ENCODE peak calls at places on chromosomes 4 and X, in six cellular contexts. L, S, B, A, O and N are unnamed samples.

GRCh38 chrX:150625107-150625506 is 56.7 kb downstream of the MTM1 start:
- DNase-seq in O (no peak), S (no peak), L (no peak), B (no peak), A (no peak), N (no peak)

GRCh38 chr4:108155373-108155772 is 13.4 kb downstream of the LEF1 start:
- DNase-seq in L (peak), A (no peak), B (peak), O (no peak), S (no peak), N (no peak)

GRCh38 chrX:7347465-7347864 is 199.5 kb upstream of the PUDP start:
- DNase-seq in L (no peak), B (no peak), A (no peak), S (no peak), O (no peak), N (no peak)

GRCh38 chrX:13110427-13111324 is 66.3 kb upstream of the FAM9C start:
- DNase-seq in O (peak), L (peak), A (peak), S (no peak), B (no peak), N (no peak)

GRCh38 chr4:4677825-4678522 is 136.1 kb upstream of the STX18 start:
- DNase-seq in A (no peak), B (peak), L (peak), O (peak), S (no peak), N (peak)

GRCh38 chr4:152485726-152486276 is 50.1 kb downstream of the FBXW7 start:
- DNase-seq in A (no peak), L (peak), S (no peak), B (peak), O (peak), N (no peak)

GRCh38 chrX:48531359-48531954 is 8.1 kb upstream of the TBC1D25 start:
- DNase-seq in B (no peak), L (peak), S (no peak), O (peak), A (no peak), N (no peak)

GRCh38 chr4:24770111-24770584 is 25.2 kb upstream of the SOD3 start:
- DNase-seq in B (no peak), L (peak), O (peak), A (no peak), S (no peak), N (no peak)

GRCh38 chr4:27003602-27004238 is 143.1 kb downstream of the STIM2 start:
- DNase-seq in L (peak), B (no peak), A (no peak), O (peak), S (no peak), N (no peak)

GRCh38 chr4:150862829-150863228 is 152.3 kb downstream of the LRBA start:
- DNase-seq in L (no peak), S (peak), B (no peak), A (no peak), O (no peak), N (no peak)

GRCh38 chr4:145956288-145956890 is 17.8 kb upstream of the ZNF827 start:
- DNase-seq in B (peak), S (peak), A (no peak), L (peak), O (peak), N (peak)
- TF ChIP-seq CTCF in B (peak), S (peak), A (peak), L (peak), O (peak), N (peak)

GRCh38 chrX:92232182-92232581 is 453.0 kb downstream of the PCDH11X start:
- DNase-seq in B (peak), O (peak), S (peak), A (no peak), L (peak), N (peak)
- TF ChIP-seq CTCF in B (peak), O (no peak), S (peak), A (peak), L (peak), N (peak)

GRCh38 chr4:7042697-7043464 is at the start of gene TADA2B:
- DNase-seq in B (peak), O (peak), L (peak), A (peak), S (peak), N (peak)
- TF ChIP-seq CTCF in B (no peak), O (peak), L (no peak), A (peak), S (no peak), N (peak)

GRCh38 chr4:5822617-5823016 is 70.3 kb downstream of the CRMP1 start:
- DNase-seq in S (no peak), L (no peak), A (no peak), O (no peak), B (no peak), N (no peak)

GRCh38 chr4:5824635-5825034 is 68.3 kb downstream of the CRMP1 start:
- DNase-seq in A (no peak), S (peak), L (peak), O (peak), B (no peak), N (peak)

GRCh38 chr4:5824227-5824626 is 68.7 kb downstream of the CRMP1 start:
- DNase-seq in A (no peak), L (no peak), O (peak), S (no peak), B (no peak), N (no peak)

GRCh38 chr4:5823542-5824211 is 69.2 kb downstream of the CRMP1 start:
- DNase-seq in O (no peak), S (peak), L (no peak), B (no peak), A (no peak), N (no peak)

GRCh38 chr4:5821665-5822358 is 71.1 kb downstream of the CRMP1 start:
- DNase-seq in S (no peak), A (no peak), L (no peak), B (no peak), O (no peak), N (peak)
- TF ChIP-seq CTCF in S (peak), A (peak), L (peak), B (no peak), O (peak), N (peak)

GRCh38 chr4:80592950-80593349 is 257.4 kb downstream of the CFAP299 start:
- DNase-seq in L (no peak), S (no peak), B (no peak), A (no peak), O (no peak), N (no peak)
- TF ChIP-seq CTCF in L (no peak), S (peak), B (no peak), A (no peak), O (peak), N (peak)

DNA sequence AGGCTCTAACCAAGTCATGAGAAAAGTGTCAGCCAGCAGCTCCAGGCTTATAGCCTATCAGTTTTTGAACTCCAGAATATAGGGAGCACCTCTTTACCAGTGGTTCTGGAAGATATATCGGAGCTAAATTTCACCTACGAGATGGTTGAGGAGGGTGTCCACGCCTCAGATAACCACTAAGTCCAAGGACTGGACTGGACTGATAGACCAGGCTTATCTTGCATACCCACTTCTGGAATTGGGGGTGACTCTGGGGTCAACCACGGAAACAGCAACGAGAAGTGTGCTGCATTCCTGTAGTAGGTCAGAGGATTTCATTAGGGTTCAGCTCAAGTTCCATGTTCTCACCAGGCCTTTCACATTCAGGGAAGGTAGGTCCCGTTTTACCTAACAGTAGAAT is 38.6 kb upstream of the TRPC3 start:
- DNase-seq in A (no peak), S (no peak), B (no peak), O (no peak), L (no peak), N (no peak)
- TF ChIP-seq CTCF in A (no peak), S (no peak), B (no peak), O (no peak), L (no peak), N (no peak)